ENCODE peak calls at places on chromosome X, in four cellular contexts. R, Z, L and B are unnamed samples.
A peak's percentile ranks its signal among the peaks of the same experiment; 100 is the strongest.

GRCh38 chrX:106742831-106743230 is 16.3 kb downstream of the RNF128 start:
- DNase-seq in R (no peak), Z (no peak), L (no peak), B (no peak)

GRCh38 chrX:139091086-139091485 is 379.6 kb upstream of the FGF13 start:
- DNase-seq in R (no peak), Z (no peak), L (no peak), B (no peak)

GRCh38 chrX:20361890-20362262 is 95.2 kb upstream of the RPS6KA3 start:
- DNase-seq in R (peak; percentile 72), Z (no peak), L (no peak), B (peak; percentile 19)

GRCh38 chrX:136457303-136457917 is 30.3 kb upstream of the BRS3 start:
- DNase-seq in R (no peak), Z (no peak), L (no peak), B (no peak)

GRCh38 chrX:140672840-140673731 is 36.5 kb upstream of the LINC00632 start:
- DNase-seq in R (peak; percentile 78), Z (no peak), L (no peak), B (no peak)

GRCh38 chrX:5979338-5979737 is 249.3 kb downstream of the NLGN4X start:
- DNase-seq in R (no peak), Z (no peak), L (no peak), B (no peak)

GRCh38 chrX:29617725-29618124 is 597.6 kb upstream of the MAGEB2 start:
- DNase-seq in R (no peak), Z (no peak), L (no peak), B (peak; percentile 9)

GRCh38 chrX:51608071-51608470 is 10.6 kb downstream of the CENPVL3 start:
- DNase-seq in R (no peak), Z (no peak), L (no peak), B (no peak)

GRCh38 chrX:118596428-118596827 is 100.8 kb downstream of the DOCK11 start:
- DNase-seq in R (no peak), Z (no peak), L (no peak), B (no peak)

GRCh38 chrX:54495814-54496516 is at the start of gene FGD1:
- DNase-seq in R (no peak), Z (peak; percentile 74), L (peak; percentile 77), B (peak; percentile 81)

GRCh38 chrX:33190016-33190415 is 21.3 kb downstream of the DMD start:
- DNase-seq in R (no peak), Z (no peak), L (no peak), B (no peak)

GRCh38 chrX:33188286-33188685 is 23.1 kb downstream of the DMD start:
- DNase-seq in R (no peak), Z (no peak), L (no peak), B (no peak)

GRCh38 chrX:33183366-33183765 is 28.0 kb downstream of the DMD start:
- DNase-seq in R (no peak), Z (no peak), L (no peak), B (peak; percentile 7)

GRCh38 chrX:33194289-33194688 is 17.1 kb downstream of the DMD start:
- DNase-seq in R (no peak), Z (no peak), L (no peak), B (no peak)

GRCh38 chrX:33188881-33189280 is 22.5 kb downstream of the DMD start:
- DNase-seq in R (no peak), Z (no peak), L (no peak), B (no peak)
- TF ChIP-seq ELF4 in R (no peak), Z (no peak), L (no peak), B (no peak)

GRCh38 chrX:110563276-110563675 is 204.6 kb downstream of the RTL9 start:
- DNase-seq in R (no peak), Z (no peak), L (no peak), B (no peak)
- TF ChIP-seq ELF4 in R (no peak), Z (no peak), L (no peak), B (no peak)

DNA sequence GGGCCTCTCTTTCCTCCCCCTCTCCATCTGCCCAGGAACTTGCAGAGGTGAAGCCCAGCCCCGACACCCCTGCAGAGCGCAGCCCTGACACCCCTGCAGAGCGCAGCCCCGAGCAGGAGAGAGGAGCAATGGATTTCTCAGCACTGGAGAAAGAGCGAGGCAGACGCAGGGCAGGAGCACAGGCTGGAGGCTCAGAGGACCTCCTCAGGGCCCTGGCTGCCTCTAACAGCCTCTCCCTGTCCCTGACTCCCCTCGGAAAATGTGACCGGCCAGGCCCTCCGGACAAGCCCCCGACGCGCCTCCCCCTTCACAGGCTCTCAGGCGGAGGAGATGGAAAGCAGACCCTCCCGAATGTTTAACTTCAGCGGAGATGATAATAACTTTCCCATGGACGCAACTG is 200.8 kb upstream of the BCOR start:
- DNase-seq in R (no peak), Z (no peak), L (peak; percentile 14), B (no peak)
- TF ChIP-seq ELF4 in R (no peak), Z (no peak), L (no peak), B (no peak)

DNA sequence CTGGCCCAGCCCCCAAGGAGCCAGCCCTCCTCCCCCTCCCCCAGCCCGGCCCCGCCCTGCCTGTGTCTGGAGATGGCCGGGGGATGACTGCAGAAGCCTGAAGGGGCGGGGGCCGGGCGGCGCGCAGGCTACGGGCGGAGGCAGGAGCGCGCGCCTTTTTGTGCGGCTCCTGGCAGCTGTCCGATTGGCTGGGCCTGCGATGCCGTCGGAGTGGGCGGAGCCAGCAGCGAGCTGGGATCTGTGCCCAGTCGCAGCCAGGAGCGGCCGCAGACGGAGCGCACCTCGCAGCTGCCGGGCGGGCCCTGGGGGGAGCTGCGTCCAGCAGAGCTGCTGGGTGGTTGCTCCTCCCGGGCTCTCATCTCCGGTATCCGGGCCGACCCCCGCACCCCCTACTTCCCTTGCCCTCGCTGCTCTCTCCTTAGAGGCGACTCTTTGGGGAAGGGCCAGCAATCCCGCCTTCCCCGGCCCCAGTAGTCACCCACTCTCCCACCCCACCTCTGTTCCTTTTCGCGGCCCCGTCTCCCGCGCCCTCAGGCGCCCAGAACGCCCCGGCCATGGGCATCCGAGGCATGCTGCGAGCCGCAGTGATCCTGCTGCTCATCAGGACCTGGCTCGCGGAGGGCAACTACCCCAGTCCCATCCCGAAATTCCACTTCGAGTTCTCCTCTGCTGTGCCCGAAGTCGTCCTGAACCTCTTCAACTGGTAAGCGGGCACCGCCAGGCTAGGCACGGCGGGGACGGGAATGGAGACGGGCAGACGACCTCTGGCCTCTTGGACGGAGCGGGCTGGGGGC is at the start of gene GABRQ:
- DNase-seq in R (no peak), Z (peak; percentile 89), L (peak; percentile 90), B (peak; percentile 72)
- TF ChIP-seq ELF4 in R (no peak), Z (no peak), L (no peak), B (no peak)

DNA sequence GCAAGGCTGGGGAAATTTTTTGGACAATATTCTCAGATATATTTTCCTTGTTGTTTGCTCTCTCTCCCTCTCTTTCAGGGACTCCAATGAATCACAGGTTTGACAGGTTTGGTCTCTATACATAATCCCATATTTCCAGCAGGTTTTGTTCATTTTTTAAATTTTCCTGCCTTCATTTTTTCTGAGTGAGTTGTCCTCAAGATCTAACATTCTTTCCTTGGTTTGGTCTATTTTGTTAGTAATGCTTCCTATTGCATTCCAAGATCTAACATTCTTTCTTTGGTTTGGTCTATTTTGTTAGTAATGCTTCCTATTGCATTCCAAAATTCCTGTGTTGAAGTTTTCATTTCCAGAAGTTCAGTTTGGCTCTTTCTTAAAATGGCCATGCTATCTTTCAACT is 45.3 kb upstream of the ZMAT1 start:
- DNase-seq in R (no peak), Z (no peak), L (no peak), B (no peak)
- TF ChIP-seq ELF4 in R (no peak), Z (no peak), L (no peak), B (no peak)

GRCh38 chrX:12010436-12010835 is 127.8 kb upstream of the FRMPD4 start:
- DNase-seq in R (no peak), Z (no peak), L (no peak), B (no peak)

GRCh38 chrX:12007881-12008280 is 130.4 kb upstream of the FRMPD4 start:
- DNase-seq in R (no peak), Z (no peak), L (no peak), B (no peak)

GRCh38 chrX:12011075-12011474 is 127.2 kb upstream of the FRMPD4 start:
- DNase-seq in R (no peak), Z (no peak), L (no peak), B (no peak)

DNA sequence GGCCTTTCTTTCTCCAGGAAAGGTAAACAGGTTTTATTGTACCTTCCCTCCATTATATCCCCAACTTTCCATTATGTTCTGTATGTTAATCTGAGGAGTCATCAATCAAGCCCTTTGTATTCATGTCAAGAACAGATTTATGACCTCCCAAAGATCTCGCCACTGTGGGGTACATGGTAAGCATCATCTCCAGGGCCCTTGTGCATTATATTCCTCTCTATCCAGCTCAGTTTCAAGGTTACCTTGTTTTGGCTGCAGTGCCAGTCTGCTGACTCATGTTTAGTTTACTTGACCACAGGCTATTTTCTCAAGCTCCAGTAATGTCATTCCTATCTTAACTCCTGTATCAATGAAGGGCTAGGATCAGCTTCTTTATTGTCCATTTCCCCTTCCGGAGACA is 125.1 kb upstream of the FRMPD4 start:
- DNase-seq in R (no peak), Z (no peak), L (no peak), B (no peak)
- TF ChIP-seq ELF4 in R (no peak), Z (no peak), L (no peak), B (no peak)

DNA sequence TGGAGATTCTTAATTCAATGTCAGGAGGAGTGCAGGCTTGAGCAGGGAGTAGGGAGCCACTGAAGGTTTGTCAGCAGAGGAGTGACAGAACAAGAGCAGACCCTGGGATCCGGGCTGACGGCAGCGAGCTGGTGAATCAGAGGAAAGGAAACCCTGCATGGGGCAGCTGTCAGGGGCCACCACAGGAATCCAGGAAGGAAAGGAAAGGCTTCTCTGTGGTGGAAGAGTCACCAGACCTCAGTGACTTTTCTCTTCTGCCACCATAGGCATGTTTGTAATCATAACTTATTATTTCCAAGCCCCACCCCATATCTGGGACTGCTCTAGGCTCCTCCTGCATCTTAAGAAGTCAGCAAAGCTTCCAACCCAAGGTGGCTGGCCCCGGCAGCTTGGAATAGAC is 150.9 kb downstream of the BCOR start:
- DNase-seq in R (no peak), Z (no peak), L (no peak), B (no peak)
- TF ChIP-seq ELF4 in R (no peak), Z (no peak), L (no peak), B (no peak)